ENCODE peak calls at places on chromosomes 11 and 22, in six cellular contexts. U is hepatocyte; K is fibroblast of lung; Q is kidney; V is CD8-positive, alpha-beta memory T cell; T is right lobe of liver. R is an unnamed sample. For H3K4me1, the result is how much of the 10 kb centered on the place peaks cover.

GRCh38 chr22:19291218-19291579 is 320 bp downstream of the CLTCL1 start:
- DNase-seq in K (no peak), Q (peak), T (peak), V (no peak), U (peak), R (no peak)

GRCh38 chr11:22566293-22566692 is 59.3 kb downstream of the FANCF start:
- DNase-seq in V (no peak), K (no peak), Q (peak), U (no peak), T (no peak), R (no peak)

GRCh38 chr11:64742087-64742939 is 1.6 kb downstream of the RASGRP2 start:
- DNase-seq in U (peak), Q (peak), T (peak), K (no peak), V (no peak), R (peak)

GRCh38 chr11:69814902-69815301 is 4.3 kb downstream of the FGF3 start:
- DNase-seq in U (no peak), Q (no peak), V (no peak), K (no peak), T (no peak), R (no peak)

GRCh38 chr22:27833803-27834202 is 32.2 kb upstream of the MN1 start:
- DNase-seq in K (no peak), Q (no peak), U (no peak), T (no peak), V (no peak), R (no peak)

GRCh38 chr11:99937330-99937729 is 749.8 kb upstream of the ARHGAP42 start:
- DNase-seq in Q (peak), T (no peak), U (no peak), V (no peak), K (no peak), R (no peak)

GRCh38 chr11:68998390-68998911 is 14.6 kb downstream of the MRGPRF start:
- DNase-seq in V (no peak), K (peak), Q (peak), T (peak), U (peak), R (peak)

GRCh38 chr11:33835143-33835878 is 56.6 kb downstream of the LMO2 start:
- DNase-seq in Q (no peak), K (peak), T (no peak), U (peak), V (no peak), R (peak)

GRCh38 chr11:10042699-10043098 is 251.3 kb downstream of the SBF2 start:
- DNase-seq in T (peak), V (no peak), U (peak), K (peak), Q (no peak), R (peak)

GRCh38 chr11:47415949-47416472 is 7.6 kb downstream of the SLC39A13 start:
- DNase-seq in V (no peak), U (peak), K (peak), T (no peak), Q (peak), R (peak)

GRCh38 chr11:6926208-6927029 is at the start of gene ZNF215:
- DNase-seq in Q (peak), V (no peak), U (peak), T (peak), K (peak), R (peak)

GRCh38 chr22:50171319-50171964 is 911 bp downstream of the PANX2 start:
- DNase-seq in K (no peak), Q (peak), V (no peak), T (peak), U (no peak), R (no peak)

GRCh38 chr22:17847360-17848078 is 73.2 kb upstream of the BID start:
- DNase-seq in K (peak), T (no peak), U (no peak), Q (no peak), V (no peak), R (no peak)

GRCh38 chr11:33040127-33040861 is 922 bp downstream of the TCP11L1 start:
- DNase-seq in U (peak), K (peak), V (peak), Q (no peak), T (no peak), R (peak)

GRCh38 chr11:69122642-69123431 is 32.9 kb upstream of the SMIM38 start:
- DNase-seq in Q (peak), V (peak), K (peak), T (peak), U (peak), R (peak)

GRCh38 chr11:116276051-116277044 is 496.4 kb downstream of the BUD13 start:
- DNase-seq in V (peak), U (peak), T (peak), Q (peak), K (peak), R (peak)

GRCh38 chr11:96424693-96425092 is 34.9 kb downstream of the JRKL start:
- DNase-seq in Q (no peak), V (no peak), U (no peak), T (no peak), K (peak), R (peak)

GRCh38 chr22:20218981-20219380 is 49.1 kb downstream of the RTN4R start:
- DNase-seq in T (no peak), Q (no peak), U (no peak), V (no peak), K (no peak), R (no peak)

GRCh38 chr11:1480191-1480554 is 6.4 kb downstream of the MOB2 start:
- DNase-seq in K (no peak), U (no peak), Q (no peak), V (no peak), T (no peak), R (no peak)

GRCh38 chr11:22832315-22833041 is 2.9 kb upstream of the SVIP start:
- DNase-seq in Q (no peak), K (no peak), U (no peak), V (no peak), T (no peak), R (peak)

GRCh38 chr22:29710922-29711593 is 8.7 kb upstream of the CABP7 start:
- DNase-seq in T (no peak), K (no peak), V (no peak), Q (no peak), U (no peak), R (no peak)

GRCh38 chr11:17504330-17505107 is 27.9 kb upstream of the ABCC8 start:
- DNase-seq in K (peak), U (peak), Q (peak), T (peak), V (peak), R (peak)

GRCh38 chr11:28343304-28344233 is 235.4 kb downstream of the METTL15 start:
- DNase-seq in V (no peak), T (no peak), Q (no peak), K (peak), U (peak), R (peak)

GRCh38 chr11:47914743-47915142 is 65.6 kb upstream of the PTPRJ start:
- DNase-seq in Q (peak), K (peak), V (no peak), T (no peak), U (no peak), R (no peak)

GRCh38 chr11:64694821-64695365 is 28.1 kb downstream of the NRXN2 start:
- DNase-seq in U (no peak), V (no peak), K (no peak), Q (no peak), T (no peak), R (no peak)

GRCh38 chr11:58505849-58506248 is 2.1 kb downstream of the OR5B21 start:
- DNase-seq in Q (no peak), V (no peak), T (no peak), K (no peak), U (no peak), R (no peak)

GRCh38 chr11:129955282-129955681 is 47.4 kb downstream of the PRDM10 start:
- DNase-seq in K (no peak), V (no peak), U (no peak), Q (no peak), T (no peak), R (no peak)

GRCh38 chr22:39471421-39472141 is 14.8 kb downstream of the MGAT3 start:
- DNase-seq in Q (no peak), K (peak), U (peak), V (peak), T (no peak), R (no peak)

GRCh38 chr11:116691779-116692178 is 81.0 kb downstream of the BUD13 start:
- DNase-seq in U (peak), V (peak), Q (no peak), K (no peak), T (peak), R (peak)

GRCh38 chr11:112157274-112157766 is 6.6 kb downstream of the IL18 start:
- DNase-seq in V (no peak), T (no peak), K (peak), Q (no peak), U (peak), R (peak)

GRCh38 chr11:120215634-120216033 is 4.8 kb downstream of the OAF start:
- DNase-seq in T (peak), U (no peak), V (no peak), Q (peak), K (peak), R (peak)
- H3K4me3 ChIP-seq in T (no peak), U (no peak), V (no peak), Q (peak), K (no peak), R (no peak)

GRCh38 chr11:77141034-77141433 is 13.0 kb downstream of the MYO7A start:
- DNase-seq in U (peak), Q (no peak), K (peak), V (no peak), T (no peak), R (peak)
- H3K4me1 ChIP-seq in U (under half), Q (under half), K (under half), V (under half), T (under half), R (under half)

GRCh38 chr22:25006354-25006753 is 53.8 kb downstream of the KIAA1671 start:
- DNase-seq in V (no peak), U (no peak), T (no peak), K (no peak), Q (no peak), R (no peak)
- H3K27ac ChIP-seq in V (no peak), U (no peak), T (no peak), K (no peak), Q (no peak), R (no peak)

GRCh38 chr22:41367680-41368542 is 13.8 kb upstream of the TEF start:
- DNase-seq in U (peak), Q (peak), K (peak), V (no peak), T (peak), R (no peak)
- H3K4me3 ChIP-seq in U (no peak), Q (peak), K (peak), V (no peak), T (peak), R (no peak)

DNA sequence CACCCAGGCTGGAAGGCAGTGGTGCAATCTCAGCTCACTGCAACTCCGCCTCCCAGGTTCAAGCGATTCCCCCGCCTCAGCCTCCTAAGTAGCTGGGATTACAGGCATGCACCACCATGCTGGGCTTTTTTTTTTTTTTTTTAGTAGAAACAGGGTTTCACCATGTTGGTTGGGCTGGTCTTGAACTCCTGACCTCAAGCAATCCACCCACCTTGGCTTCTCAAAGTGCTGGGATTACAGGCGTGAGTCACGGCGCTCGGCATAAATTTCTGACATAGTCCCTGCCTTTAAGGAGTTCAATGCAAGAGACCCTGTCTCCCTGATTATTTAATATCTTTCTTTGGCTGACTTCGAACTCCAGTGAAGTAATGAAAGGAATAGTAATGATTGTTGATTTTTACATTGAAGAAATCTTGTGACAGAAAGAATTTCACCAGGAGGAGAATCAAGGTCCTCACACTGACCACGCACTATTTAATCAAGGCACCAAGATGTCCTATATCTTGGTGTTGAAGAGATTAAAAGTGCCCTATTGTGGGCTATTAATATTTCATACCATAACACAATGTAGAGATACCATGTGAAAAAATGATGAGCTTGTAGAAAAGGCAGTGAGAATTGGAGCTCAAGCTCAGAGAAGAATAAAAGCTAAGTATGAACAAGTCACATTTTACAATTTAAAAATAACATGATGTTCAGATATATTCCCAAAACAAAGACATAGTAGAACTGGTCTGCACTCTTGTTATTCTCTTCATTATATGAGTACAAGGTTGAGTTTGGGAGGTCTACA is 71.6 kb upstream of the BLID start:
- DNase-seq in T (no peak), Q (no peak), K (no peak), U (no peak), V (no peak), R (no peak)
- H3K4me1 ChIP-seq in T (under half), Q (under half), K (under half), U (under half), V (under half), R (under half)

R was measured in PC-3.